ENCODE peak calls at places on chromosomes 16 and 17, in eight cellular contexts. One of them, this sample, is unnamed.

GRCh38 chr17:969767-970387 is 9.7 kb downstream of the NXN start:
- DNase-seq in naive thymus-derived CD4-positive, alpha-beta T cell: no peak
- DNase-seq in fibroblast of the aortic adventitia: no peak
- DNase-seq in aorta: no peak
- DNase-seq in AG09309: no peak
- DNase-seq in CD8-positive, alpha-beta memory T cell: no peak
- DNase-seq in neuronal stem cell: no peak
- DNase-seq in adrenal gland: peak
- DNase-seq in this sample: no peak

GRCh38 chr16:68369697-68370096 is 58.9 kb downstream of the PRMT7 start:
- DNase-seq in adrenal gland: no peak
- DNase-seq in CD8-positive, alpha-beta memory T cell: peak
- DNase-seq in neuronal stem cell: no peak
- DNase-seq in fibroblast of the aortic adventitia: no peak
- DNase-seq in aorta: no peak
- DNase-seq in AG09309: no peak
- DNase-seq in naive thymus-derived CD4-positive, alpha-beta T cell: peak
- DNase-seq in this sample: no peak

GRCh38 chr16:49562228-49562627 is 188.6 kb downstream of the C16orf78 start:
- DNase-seq in naive thymus-derived CD4-positive, alpha-beta T cell: no peak
- DNase-seq in adrenal gland: no peak
- DNase-seq in neuronal stem cell: no peak
- DNase-seq in fibroblast of the aortic adventitia: no peak
- DNase-seq in aorta: no peak
- DNase-seq in CD8-positive, alpha-beta memory T cell: no peak
- DNase-seq in AG09309: no peak
- DNase-seq in this sample: no peak

GRCh38 chr17:17966399-17966798 is 5.8 kb downstream of the TOM1L2 start:
- DNase-seq in naive thymus-derived CD4-positive, alpha-beta T cell: no peak
- DNase-seq in fibroblast of the aortic adventitia: no peak
- DNase-seq in neuronal stem cell: no peak
- DNase-seq in AG09309: no peak
- DNase-seq in adrenal gland: no peak
- DNase-seq in CD8-positive, alpha-beta memory T cell: no peak
- DNase-seq in aorta: no peak
- DNase-seq in this sample: no peak

GRCh38 chr16:85215478-85216120 is 103.3 kb upstream of the CIBAR2 start:
- DNase-seq in adrenal gland: no peak
- DNase-seq in aorta: no peak
- DNase-seq in AG09309: no peak
- DNase-seq in neuronal stem cell: no peak
- DNase-seq in fibroblast of the aortic adventitia: no peak
- DNase-seq in naive thymus-derived CD4-positive, alpha-beta T cell: no peak
- DNase-seq in CD8-positive, alpha-beta memory T cell: no peak
- DNase-seq in this sample: no peak

GRCh38 chr16:1533443-1533951 is at the start of gene TMEM204:
- DNase-seq in naive thymus-derived CD4-positive, alpha-beta T cell: peak
- DNase-seq in adrenal gland: peak
- DNase-seq in fibroblast of the aortic adventitia: peak
- DNase-seq in neuronal stem cell: no peak
- DNase-seq in CD8-positive, alpha-beta memory T cell: peak
- DNase-seq in AG09309: peak
- DNase-seq in aorta: peak
- DNase-seq in this sample: peak

GRCh38 chr16:17302620-17303019 is 168.1 kb downstream of the XYLT1 start:
- DNase-seq in naive thymus-derived CD4-positive, alpha-beta T cell: no peak
- DNase-seq in neuronal stem cell: no peak
- DNase-seq in fibroblast of the aortic adventitia: no peak
- DNase-seq in adrenal gland: no peak
- DNase-seq in CD8-positive, alpha-beta memory T cell: no peak
- DNase-seq in AG09309: no peak
- DNase-seq in aorta: no peak
- DNase-seq in this sample: no peak

GRCh38 chr16:81604960-81605383 is 160.4 kb downstream of the CMIP start:
- DNase-seq in aorta: no peak
- DNase-seq in naive thymus-derived CD4-positive, alpha-beta T cell: no peak
- DNase-seq in adrenal gland: no peak
- DNase-seq in neuronal stem cell: no peak
- DNase-seq in AG09309: no peak
- DNase-seq in CD8-positive, alpha-beta memory T cell: no peak
- DNase-seq in fibroblast of the aortic adventitia: peak
- DNase-seq in this sample: peak

GRCh38 chr16:71626018-71626857 is at the start of gene MARVELD3:
- DNase-seq in AG09309: no peak
- DNase-seq in adrenal gland: peak
- DNase-seq in neuronal stem cell: no peak
- DNase-seq in naive thymus-derived CD4-positive, alpha-beta T cell: no peak
- DNase-seq in aorta: no peak
- DNase-seq in CD8-positive, alpha-beta memory T cell: peak
- DNase-seq in fibroblast of the aortic adventitia: no peak
- DNase-seq in this sample: no peak

GRCh38 chr17:53629188-53629587 is 193.5 kb upstream of the KIF2B start:
- DNase-seq in CD8-positive, alpha-beta memory T cell: no peak
- DNase-seq in AG09309: no peak
- DNase-seq in neuronal stem cell: no peak
- DNase-seq in fibroblast of the aortic adventitia: peak
- DNase-seq in naive thymus-derived CD4-positive, alpha-beta T cell: no peak
- DNase-seq in aorta: no peak
- DNase-seq in adrenal gland: no peak
- DNase-seq in this sample: peak

GRCh38 chr16:75225092-75225491 is 6.3 kb downstream of the CTRB1 start:
- DNase-seq in AG09309: no peak
- DNase-seq in fibroblast of the aortic adventitia: no peak
- DNase-seq in neuronal stem cell: no peak
- DNase-seq in adrenal gland: no peak
- DNase-seq in naive thymus-derived CD4-positive, alpha-beta T cell: no peak
- DNase-seq in CD8-positive, alpha-beta memory T cell: no peak
- DNase-seq in aorta: peak
- DNase-seq in this sample: no peak

GRCh38 chr16:27340654-27341053 is 26.9 kb downstream of the IL4R start:
- DNase-seq in naive thymus-derived CD4-positive, alpha-beta T cell: no peak
- DNase-seq in aorta: no peak
- DNase-seq in neuronal stem cell: no peak
- DNase-seq in adrenal gland: no peak
- DNase-seq in AG09309: no peak
- DNase-seq in fibroblast of the aortic adventitia: no peak
- DNase-seq in CD8-positive, alpha-beta memory T cell: no peak
- DNase-seq in this sample: no peak

GRCh38 chr16:31767267-31767666 is 106.3 kb upstream of the ZNF267 start:
- DNase-seq in fibroblast of the aortic adventitia: no peak
- DNase-seq in AG09309: no peak
- DNase-seq in adrenal gland: no peak
- DNase-seq in neuronal stem cell: no peak
- DNase-seq in aorta: no peak
- DNase-seq in CD8-positive, alpha-beta memory T cell: no peak
- DNase-seq in naive thymus-derived CD4-positive, alpha-beta T cell: no peak
- DNase-seq in this sample: no peak

GRCh38 chr16:24977673-24978065 is 37.5 kb downstream of the ARHGAP17 start:
- DNase-seq in fibroblast of the aortic adventitia: peak
- DNase-seq in naive thymus-derived CD4-positive, alpha-beta T cell: no peak
- DNase-seq in adrenal gland: no peak
- DNase-seq in aorta: no peak
- DNase-seq in CD8-positive, alpha-beta memory T cell: no peak
- DNase-seq in AG09309: no peak
- DNase-seq in neuronal stem cell: no peak
- DNase-seq in this sample: peak

GRCh38 chr16:81885976-81886586 is 107.0 kb downstream of the PLCG2 start:
- DNase-seq in naive thymus-derived CD4-positive, alpha-beta T cell: peak
- DNase-seq in aorta: no peak
- DNase-seq in neuronal stem cell: peak
- DNase-seq in CD8-positive, alpha-beta memory T cell: no peak
- DNase-seq in adrenal gland: peak
- DNase-seq in AG09309: no peak
- DNase-seq in fibroblast of the aortic adventitia: peak
- DNase-seq in this sample: peak

GRCh38 chr17:9934354-9934753 is 29.3 kb upstream of the RCVRN start:
- DNase-seq in aorta: no peak
- DNase-seq in neuronal stem cell: no peak
- DNase-seq in CD8-positive, alpha-beta memory T cell: no peak
- DNase-seq in AG09309: no peak
- DNase-seq in adrenal gland: no peak
- DNase-seq in fibroblast of the aortic adventitia: no peak
- DNase-seq in naive thymus-derived CD4-positive, alpha-beta T cell: no peak
- DNase-seq in this sample: no peak

GRCh38 chr17:70137451-70138230 is 31.7 kb upstream of the KCNJ2 start:
- DNase-seq in naive thymus-derived CD4-positive, alpha-beta T cell: peak
- DNase-seq in adrenal gland: peak
- DNase-seq in AG09309: peak
- DNase-seq in aorta: no peak
- DNase-seq in neuronal stem cell: no peak
- DNase-seq in fibroblast of the aortic adventitia: peak
- DNase-seq in CD8-positive, alpha-beta memory T cell: no peak
- DNase-seq in this sample: peak

GRCh38 chr17:21125862-21126261 is 902 bp upstream of the DHRS7B start:
- DNase-seq in naive thymus-derived CD4-positive, alpha-beta T cell: no peak
- DNase-seq in adrenal gland: no peak
- DNase-seq in neuronal stem cell: no peak
- DNase-seq in CD8-positive, alpha-beta memory T cell: peak
- DNase-seq in aorta: no peak
- DNase-seq in fibroblast of the aortic adventitia: no peak
- DNase-seq in AG09309: no peak
- DNase-seq in this sample: no peak

GRCh38 chr17:78506454-78507309 is 70.5 kb downstream of the DNAH17 start:
- DNase-seq in adrenal gland: no peak
- DNase-seq in CD8-positive, alpha-beta memory T cell: no peak
- DNase-seq in AG09309: no peak
- DNase-seq in fibroblast of the aortic adventitia: no peak
- DNase-seq in aorta: peak
- DNase-seq in naive thymus-derived CD4-positive, alpha-beta T cell: no peak
- DNase-seq in neuronal stem cell: no peak
- DNase-seq in this sample: no peak

GRCh38 chr17:42608692-42609181 is 437 bp downstream of the RETREG3 start:
- DNase-seq in fibroblast of the aortic adventitia: no peak
- DNase-seq in CD8-positive, alpha-beta memory T cell: no peak
- DNase-seq in AG09309: no peak
- DNase-seq in neuronal stem cell: no peak
- DNase-seq in adrenal gland: no peak
- DNase-seq in naive thymus-derived CD4-positive, alpha-beta T cell: no peak
- DNase-seq in aorta: no peak
- DNase-seq in this sample: no peak

GRCh38 chr16:87347932-87348615 is 30.9 kb upstream of the C16orf95 start:
- DNase-seq in CD8-positive, alpha-beta memory T cell: no peak
- DNase-seq in fibroblast of the aortic adventitia: no peak
- DNase-seq in AG09309: no peak
- DNase-seq in aorta: no peak
- DNase-seq in neuronal stem cell: no peak
- DNase-seq in naive thymus-derived CD4-positive, alpha-beta T cell: no peak
- DNase-seq in adrenal gland: no peak
- DNase-seq in this sample: no peak

DNA sequence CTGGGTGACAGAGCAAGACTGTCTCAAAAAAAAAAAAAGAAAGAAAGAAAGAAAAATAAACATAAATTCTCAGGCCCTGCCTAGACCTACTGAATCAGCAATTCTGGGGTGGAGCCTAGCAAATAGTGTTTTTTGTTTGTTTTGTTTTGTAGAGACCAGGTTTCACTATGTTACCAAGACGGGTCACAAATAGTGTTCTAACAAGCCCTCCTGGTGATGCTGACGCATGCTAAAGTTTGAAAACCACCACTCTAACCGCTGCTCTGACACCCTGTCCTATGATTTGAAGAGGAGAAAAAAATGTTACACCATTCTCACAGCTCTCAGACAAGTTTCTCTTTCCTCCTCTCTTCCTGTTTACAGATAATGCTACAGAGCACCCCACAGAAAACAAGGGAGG is 1.5 kb downstream of the MRPL10 start:
- DNase-seq in fibroblast of the aortic adventitia: no peak
- DNase-seq in neuronal stem cell: no peak
- DNase-seq in adrenal gland: no peak
- DNase-seq in CD8-positive, alpha-beta memory T cell: no peak
- DNase-seq in aorta: no peak
- DNase-seq in AG09309: no peak
- DNase-seq in naive thymus-derived CD4-positive, alpha-beta T cell: no peak
- DNase-seq in this sample: no peak
- H3K4me3 ChIP-seq in fibroblast of the aortic adventitia: no peak
- H3K4me3 ChIP-seq in neuronal stem cell: no peak
- H3K4me3 ChIP-seq in adrenal gland: no peak
- H3K4me3 ChIP-seq in CD8-positive, alpha-beta memory T cell: peak
- H3K4me3 ChIP-seq in aorta: no peak
- H3K4me3 ChIP-seq in AG09309: no peak
- H3K4me3 ChIP-seq in naive thymus-derived CD4-positive, alpha-beta T cell: peak
- H3K4me3 ChIP-seq in this sample: no peak

GRCh38 chr16:3189869-3190268 is 1.9 kb downstream of the OR1F1 start:
- DNase-seq in fibroblast of the aortic adventitia: no peak
- DNase-seq in AG09309: no peak
- DNase-seq in aorta: no peak
- DNase-seq in naive thymus-derived CD4-positive, alpha-beta T cell: no peak
- DNase-seq in adrenal gland: no peak
- DNase-seq in CD8-positive, alpha-beta memory T cell: no peak
- DNase-seq in neuronal stem cell: no peak
- DNase-seq in this sample: no peak
- H3K4me3 ChIP-seq in fibroblast of the aortic adventitia: peak
- H3K4me3 ChIP-seq in AG09309: peak
- H3K4me3 ChIP-seq in aorta: no peak
- H3K4me3 ChIP-seq in naive thymus-derived CD4-positive, alpha-beta T cell: no peak
- H3K4me3 ChIP-seq in adrenal gland: no peak
- H3K4me3 ChIP-seq in CD8-positive, alpha-beta memory T cell: peak
- H3K4me3 ChIP-seq in neuronal stem cell: no peak
- H3K4me3 ChIP-seq in this sample: no peak

DNA sequence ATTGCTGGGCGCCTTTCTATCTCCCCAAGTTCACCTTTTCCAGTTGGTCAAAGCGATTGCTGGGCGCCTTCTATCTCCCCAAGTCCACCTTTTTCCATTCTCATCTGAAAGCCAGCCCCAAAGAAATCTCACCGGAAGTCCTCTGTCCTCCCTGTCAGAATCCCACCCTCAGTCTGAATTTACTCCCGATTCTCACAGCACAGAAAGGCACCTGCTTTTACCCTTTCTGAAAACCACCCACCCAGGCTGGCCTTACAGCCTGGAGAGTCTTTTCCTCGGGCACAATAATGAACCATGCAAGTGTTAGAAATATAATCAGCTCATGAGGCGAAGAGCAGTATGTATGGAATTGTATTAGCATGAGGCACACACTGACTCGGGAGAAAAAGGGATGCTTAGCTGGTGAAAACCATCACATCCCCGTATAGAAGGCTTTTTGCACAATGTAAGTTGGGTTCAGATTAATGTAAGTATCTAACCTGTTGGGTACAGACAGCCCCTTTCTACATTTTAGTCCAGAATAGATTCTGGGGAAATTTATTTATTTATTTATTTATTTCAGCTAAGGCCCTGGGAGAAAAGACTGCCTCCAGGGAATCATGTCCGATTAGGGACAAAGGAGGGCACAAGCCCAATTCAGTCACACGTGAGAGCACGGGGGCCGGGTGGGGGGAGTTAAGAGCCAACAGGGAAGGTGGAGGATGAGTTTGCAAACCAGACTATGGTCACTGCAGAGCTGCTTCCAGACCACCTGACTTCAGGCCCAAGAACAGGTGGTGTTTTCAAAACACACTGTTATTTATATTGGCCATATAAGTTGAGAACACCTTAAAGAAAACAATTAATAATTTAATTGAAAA is 1.4 kb upstream of the ZFHX3 start:
- DNase-seq in AG09309: no peak
- DNase-seq in aorta: no peak
- DNase-seq in naive thymus-derived CD4-positive, alpha-beta T cell: no peak
- DNase-seq in CD8-positive, alpha-beta memory T cell: no peak
- DNase-seq in neuronal stem cell: no peak
- DNase-seq in adrenal gland: no peak
- DNase-seq in fibroblast of the aortic adventitia: no peak
- DNase-seq in this sample: no peak
- H3K4me3 ChIP-seq in AG09309: no peak
- H3K4me3 ChIP-seq in aorta: no peak
- H3K4me3 ChIP-seq in naive thymus-derived CD4-positive, alpha-beta T cell: no peak
- H3K4me3 ChIP-seq in CD8-positive, alpha-beta memory T cell: no peak
- H3K4me3 ChIP-seq in neuronal stem cell: no peak
- H3K4me3 ChIP-seq in adrenal gland: no peak
- H3K4me3 ChIP-seq in fibroblast of the aortic adventitia: peak
- H3K4me3 ChIP-seq in this sample: no peak

GRCh38 chr16:11329891-11330290 is 15.4 kb upstream of the RMI2 start:
- DNase-seq in adrenal gland: no peak
- DNase-seq in AG09309: no peak
- DNase-seq in naive thymus-derived CD4-positive, alpha-beta T cell: no peak
- DNase-seq in aorta: no peak
- DNase-seq in CD8-positive, alpha-beta memory T cell: no peak
- DNase-seq in neuronal stem cell: no peak
- DNase-seq in fibroblast of the aortic adventitia: no peak
- DNase-seq in this sample: no peak
- H3K4me3 ChIP-seq in adrenal gland: no peak
- H3K4me3 ChIP-seq in AG09309: no peak
- H3K4me3 ChIP-seq in naive thymus-derived CD4-positive, alpha-beta T cell: no peak
- H3K4me3 ChIP-seq in aorta: no peak
- H3K4me3 ChIP-seq in CD8-positive, alpha-beta memory T cell: no peak
- H3K4me3 ChIP-seq in neuronal stem cell: no peak
- H3K4me3 ChIP-seq in fibroblast of the aortic adventitia: no peak
- H3K4me3 ChIP-seq in this sample: no peak

This sample was measured in fibroblast of pulmonary artery.